ENCODE peak calls at places on chromosomes 6 and 20, in five cellular contexts. P, X, V, S and J are unnamed samples.
A peak's percentile ranks its signal among the peaks of the same experiment; 100 is the strongest.

GRCh38 chr6:73045609-73046008 is 179.7 kb downstream of the KHDC1L start:
- DNase-seq in V (no peak), S (no peak), X (no peak), P (no peak), J (no peak)

GRCh38 chr20:59767656-59768055 is 163.3 kb downstream of the PHACTR3 start:
- DNase-seq in S (no peak), P (no peak), X (no peak), V (no peak), J (no peak)

GRCh38 chr6:155090166-155090565 is 95.1 kb downstream of the TIAM2 start:
- DNase-seq in P (no peak), X (no peak), S (no peak), V (no peak), J (no peak)

GRCh38 chr6:38776515-38776914 is 61.4 kb downstream of the DNAH8 start:
- DNase-seq in S (no peak), V (no peak), X (no peak), P (no peak), J (no peak)

GRCh38 chr6:81981812-81982211 is 229.3 kb upstream of the TENT5A start:
- DNase-seq in V (no peak), X (no peak), P (no peak), S (no peak), J (no peak)

GRCh38 chr20:47768016-47768953 is 17.0 kb downstream of the SULF2 start:
- DNase-seq in P (no peak), V (no peak), X (no peak), S (no peak), J (peak; percentile 82)

GRCh38 chr20:3123542-3123941 is 36.1 kb downstream of the FASTKD5 start:
- DNase-seq in X (no peak), P (no peak), V (no peak), S (no peak), J (no peak)

GRCh38 chr20:35340436-35340835 is 48.2 kb upstream of the FAM83C start:
- DNase-seq in S (no peak), V (no peak), X (no peak), P (no peak), J (no peak)

DNA sequence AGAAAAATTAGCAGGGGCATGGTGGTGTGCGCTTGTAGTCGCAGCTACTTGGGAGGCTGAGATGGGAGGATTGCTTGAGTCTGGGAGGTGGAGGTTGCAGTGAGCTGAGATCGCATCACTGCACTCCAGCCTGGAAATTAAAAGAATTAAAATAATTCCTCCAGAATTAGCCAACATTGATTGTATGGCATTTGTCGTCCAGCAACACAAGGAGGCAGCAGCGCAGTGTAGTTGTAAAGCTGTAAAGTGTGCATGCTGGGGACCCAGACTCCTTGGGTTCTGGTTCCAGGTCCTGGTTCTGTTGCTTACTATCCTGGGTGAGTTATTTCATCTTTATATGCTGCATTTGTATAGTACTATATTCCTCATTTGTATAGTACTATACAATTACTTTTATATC is 41.4 kb downstream of the PEX7 start:
- DNase-seq in X (no peak), S (no peak), V (no peak), P (no peak), J (no peak)
- TF ChIP-seq CTCF in X (no peak), S (no peak), V (no peak), P (no peak), J (no peak)

GRCh38 chr20:58447733-58448391 is 58.8 kb downstream of the VAPB start:
- DNase-seq in P (peak; percentile 61), V (peak; percentile 28), S (no peak), X (peak; percentile 34), J (no peak)
- TF ChIP-seq CTCF in P (peak; percentile 79), V (peak; percentile 73), S (no peak), X (peak; percentile 67), J (peak; percentile 59)

GRCh38 chr6:97468981-97469380 is 186.0 kb upstream of the MMS22L start:
- DNase-seq in V (no peak), P (no peak), S (no peak), X (no peak), J (no peak)

GRCh38 chr6:97462031-97462430 is 179.0 kb upstream of the MMS22L start:
- DNase-seq in S (no peak), X (no peak), V (no peak), P (no peak), J (no peak)

GRCh38 chr6:97462944-97463343 is 179.9 kb upstream of the MMS22L start:
- DNase-seq in V (no peak), X (no peak), P (no peak), S (no peak), J (no peak)

GRCh38 chr6:97469451-97469850 is 186.4 kb upstream of the MMS22L start:
- DNase-seq in P (no peak), S (no peak), V (no peak), X (no peak), J (no peak)

DNA sequence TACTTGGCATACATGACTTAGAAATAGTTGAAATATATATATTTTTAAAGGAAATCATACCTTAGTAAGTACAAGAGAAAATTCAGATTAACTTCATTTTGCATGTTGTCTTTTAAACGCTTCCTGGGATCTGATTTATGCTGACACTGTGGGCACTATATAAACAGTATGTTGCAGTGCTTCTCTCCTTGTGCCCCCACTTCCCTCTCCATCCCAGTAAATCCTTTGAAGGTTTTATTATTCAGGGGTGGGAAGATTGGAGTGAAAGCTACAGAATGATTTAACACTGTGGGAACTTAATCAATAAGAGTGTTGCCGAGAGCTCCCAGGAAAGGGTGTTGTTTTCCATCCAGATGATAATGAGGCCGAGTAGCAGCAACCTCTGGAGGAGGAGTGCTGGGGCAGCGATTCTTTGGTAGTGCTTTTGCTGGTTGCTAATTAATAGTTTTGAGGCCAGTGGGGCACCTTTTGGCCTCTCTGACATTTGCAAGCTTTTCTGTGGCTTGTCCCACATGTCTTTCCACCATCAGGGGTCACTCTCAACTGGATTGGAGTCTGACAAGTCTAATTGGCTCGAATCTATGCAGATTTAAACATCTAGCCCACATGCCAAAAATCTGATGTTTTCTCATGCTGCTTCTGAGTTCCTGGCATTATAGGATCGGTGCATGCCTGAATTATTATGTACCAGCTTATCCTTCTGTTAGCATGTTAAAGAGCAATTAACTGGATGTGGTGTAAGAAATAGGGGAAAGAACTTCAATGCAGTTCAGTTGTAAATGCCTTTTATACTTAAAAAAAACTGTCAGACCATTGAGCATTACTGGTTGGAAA is 183.1 kb upstream of the MMS22L start:
- DNase-seq in V (no peak), X (no peak), P (no peak), S (no peak), J (no peak)
- TF ChIP-seq CTCF in V (no peak), X (no peak), P (no peak), S (no peak), J (no peak)

GRCh38 chr20:32013326-32013725 is 3.1 kb downstream of the CCM2L start:
- DNase-seq in S (no peak), P (no peak), V (no peak), X (no peak), J (peak; percentile 11)
- TF ChIP-seq CTCF in S (no peak), P (no peak), V (no peak), X (no peak), J (no peak)